ENCODE peak calls at places on chromosomes 13 and 19, in eight cellular contexts. One of them, this sample, is unnamed.

GRCh38 chr19:54674021-54674617 is 11.3 kb downstream of the LILRB4 start:
- DNase-seq in thyroid gland: no peak
- DNase-seq in cardiac fibroblast: peak; percentile 59
- DNase-seq in breast epithelium: no peak
- DNase-seq in spleen: no peak
- DNase-seq in stomach: no peak
- DNase-seq in NB4: peak; percentile 61
- DNase-seq in GM06990: no peak
- DNase-seq in this sample: no peak

GRCh38 chr19:13398780-13399726 is 107.2 kb downstream of the CACNA1A start:
- DNase-seq in thyroid gland: no peak
- DNase-seq in cardiac fibroblast: peak; percentile 97
- DNase-seq in breast epithelium: no peak
- DNase-seq in spleen: no peak
- DNase-seq in stomach: no peak
- DNase-seq in NB4: peak; percentile 19
- DNase-seq in GM06990: no peak
- DNase-seq in this sample: no peak

GRCh38 chr19:9032136-9032626 is 22.0 kb upstream of the MUC16 start:
- DNase-seq in thyroid gland: peak; percentile 21
- DNase-seq in cardiac fibroblast: no peak
- DNase-seq in breast epithelium: no peak
- DNase-seq in spleen: no peak
- DNase-seq in stomach: no peak
- DNase-seq in NB4: no peak
- DNase-seq in GM06990: no peak
- DNase-seq in this sample: no peak

GRCh38 chr19:5826531-5827341 is 12.8 kb downstream of the FUT6 start:
- DNase-seq in thyroid gland: peak; percentile 71
- DNase-seq in cardiac fibroblast: peak; percentile 23
- DNase-seq in breast epithelium: peak; percentile 49
- DNase-seq in spleen: peak; percentile 77
- DNase-seq in stomach: peak; percentile 78
- DNase-seq in NB4: peak; percentile 40
- DNase-seq in GM06990: peak; percentile 47
- DNase-seq in this sample: no peak

GRCh38 chr19:18514800-18515682 is 6.8 kb downstream of the ELL start:
- DNase-seq in thyroid gland: peak; percentile 52
- DNase-seq in cardiac fibroblast: peak; percentile 77
- DNase-seq in breast epithelium: peak; percentile 34
- DNase-seq in spleen: peak; percentile 90
- DNase-seq in stomach: peak; percentile 71
- DNase-seq in NB4: peak; percentile 76
- DNase-seq in GM06990: no peak
- DNase-seq in this sample: peak; percentile 71

GRCh38 chr13:84433024-84433423 is 550.8 kb upstream of the SLITRK1 start:
- DNase-seq in thyroid gland: no peak
- DNase-seq in cardiac fibroblast: peak; percentile 76
- DNase-seq in breast epithelium: no peak
- DNase-seq in spleen: no peak
- DNase-seq in stomach: no peak
- DNase-seq in NB4: no peak
- DNase-seq in GM06990: no peak
- DNase-seq in this sample: no peak

GRCh38 chr13:29507356-29507755 is 88.1 kb downstream of the SLC7A1 start:
- DNase-seq in thyroid gland: peak; percentile 73
- DNase-seq in cardiac fibroblast: no peak
- DNase-seq in breast epithelium: no peak
- DNase-seq in spleen: peak; percentile 69
- DNase-seq in stomach: no peak
- DNase-seq in NB4: no peak
- DNase-seq in GM06990: no peak
- DNase-seq in this sample: no peak

GRCh38 chr19:30696514-30696913 is 324.3 kb downstream of the ZNF536 start:
- DNase-seq in thyroid gland: peak; percentile 63
- DNase-seq in cardiac fibroblast: no peak
- DNase-seq in breast epithelium: no peak
- DNase-seq in spleen: no peak
- DNase-seq in stomach: no peak
- DNase-seq in NB4: peak; percentile 35
- DNase-seq in GM06990: no peak
- DNase-seq in this sample: no peak

GRCh38 chr13:32134241-32134801 is 102.7 kb downstream of the FRY start:
- DNase-seq in thyroid gland: no peak
- DNase-seq in cardiac fibroblast: peak; percentile 64
- DNase-seq in breast epithelium: no peak
- DNase-seq in spleen: no peak
- DNase-seq in stomach: no peak
- DNase-seq in NB4: no peak
- DNase-seq in GM06990: no peak
- DNase-seq in this sample: no peak

GRCh38 chr19:49895566-49896297 is 955 bp downstream of the IL4I1 start:
- DNase-seq in thyroid gland: no peak
- DNase-seq in cardiac fibroblast: no peak
- DNase-seq in breast epithelium: no peak
- DNase-seq in spleen: no peak
- DNase-seq in stomach: no peak
- DNase-seq in NB4: no peak
- DNase-seq in GM06990: no peak
- DNase-seq in this sample: no peak

GRCh38 chr13:38921081-38921480 is 69.5 kb downstream of the STOML3 start:
- DNase-seq in thyroid gland: no peak
- DNase-seq in cardiac fibroblast: no peak
- DNase-seq in breast epithelium: no peak
- DNase-seq in spleen: no peak
- DNase-seq in stomach: no peak
- DNase-seq in NB4: no peak
- DNase-seq in GM06990: no peak
- DNase-seq in this sample: no peak

GRCh38 chr19:38211779-38212178 is 12.2 kb downstream of the DPF1 start:
- DNase-seq in thyroid gland: no peak
- DNase-seq in cardiac fibroblast: no peak
- DNase-seq in breast epithelium: no peak
- DNase-seq in spleen: no peak
- DNase-seq in stomach: no peak
- DNase-seq in NB4: no peak
- DNase-seq in GM06990: no peak
- DNase-seq in this sample: no peak

GRCh38 chr19:17346109-17346671 is 8.8 kb downstream of the GTPBP3 start:
- DNase-seq in thyroid gland: peak; percentile 68
- DNase-seq in cardiac fibroblast: peak; percentile 73
- DNase-seq in breast epithelium: no peak
- DNase-seq in spleen: peak; percentile 93
- DNase-seq in stomach: peak; percentile 82
- DNase-seq in NB4: peak; percentile 70
- DNase-seq in GM06990: peak; percentile 88
- DNase-seq in this sample: peak; percentile 77

GRCh38 chr19:53008061-53008778 is 5.5 kb upstream of the ERVV-1 start:
- DNase-seq in thyroid gland: no peak
- DNase-seq in cardiac fibroblast: no peak
- DNase-seq in breast epithelium: no peak
- DNase-seq in spleen: no peak
- DNase-seq in stomach: no peak
- DNase-seq in NB4: no peak
- DNase-seq in GM06990: no peak
- DNase-seq in this sample: no peak

GRCh38 chr19:1084024-1084868 is 10.9 kb downstream of the POLR2E start:
- DNase-seq in thyroid gland: no peak
- DNase-seq in cardiac fibroblast: no peak
- DNase-seq in breast epithelium: no peak
- DNase-seq in spleen: no peak
- DNase-seq in stomach: no peak
- DNase-seq in NB4: no peak
- DNase-seq in GM06990: peak; percentile 18
- DNase-seq in this sample: no peak

GRCh38 chr19:21569497-21569870 is 64.1 kb downstream of the ZNF429 start:
- DNase-seq in thyroid gland: peak; percentile 70
- DNase-seq in cardiac fibroblast: peak; percentile 67
- DNase-seq in breast epithelium: peak; percentile 63
- DNase-seq in spleen: no peak
- DNase-seq in stomach: no peak
- DNase-seq in NB4: peak; percentile 69
- DNase-seq in GM06990: no peak
- DNase-seq in this sample: no peak

GRCh38 chr19:21566073-21566472 is 60.7 kb downstream of the ZNF429 start:
- DNase-seq in thyroid gland: peak; percentile 32
- DNase-seq in cardiac fibroblast: no peak
- DNase-seq in breast epithelium: no peak
- DNase-seq in spleen: no peak
- DNase-seq in stomach: no peak
- DNase-seq in NB4: peak; percentile 18
- DNase-seq in GM06990: no peak
- DNase-seq in this sample: no peak

GRCh38 chr19:21574607-21575006 is 69.2 kb downstream of the ZNF429 start:
- DNase-seq in thyroid gland: no peak
- DNase-seq in cardiac fibroblast: no peak
- DNase-seq in breast epithelium: no peak
- DNase-seq in spleen: no peak
- DNase-seq in stomach: no peak
- DNase-seq in NB4: no peak
- DNase-seq in GM06990: no peak
- DNase-seq in this sample: no peak

GRCh38 chr19:21571316-21571715 is 65.9 kb downstream of the ZNF429 start:
- DNase-seq in thyroid gland: no peak
- DNase-seq in cardiac fibroblast: no peak
- DNase-seq in breast epithelium: no peak
- DNase-seq in spleen: no peak
- DNase-seq in stomach: no peak
- DNase-seq in NB4: no peak
- DNase-seq in GM06990: no peak
- DNase-seq in this sample: no peak

DNA sequence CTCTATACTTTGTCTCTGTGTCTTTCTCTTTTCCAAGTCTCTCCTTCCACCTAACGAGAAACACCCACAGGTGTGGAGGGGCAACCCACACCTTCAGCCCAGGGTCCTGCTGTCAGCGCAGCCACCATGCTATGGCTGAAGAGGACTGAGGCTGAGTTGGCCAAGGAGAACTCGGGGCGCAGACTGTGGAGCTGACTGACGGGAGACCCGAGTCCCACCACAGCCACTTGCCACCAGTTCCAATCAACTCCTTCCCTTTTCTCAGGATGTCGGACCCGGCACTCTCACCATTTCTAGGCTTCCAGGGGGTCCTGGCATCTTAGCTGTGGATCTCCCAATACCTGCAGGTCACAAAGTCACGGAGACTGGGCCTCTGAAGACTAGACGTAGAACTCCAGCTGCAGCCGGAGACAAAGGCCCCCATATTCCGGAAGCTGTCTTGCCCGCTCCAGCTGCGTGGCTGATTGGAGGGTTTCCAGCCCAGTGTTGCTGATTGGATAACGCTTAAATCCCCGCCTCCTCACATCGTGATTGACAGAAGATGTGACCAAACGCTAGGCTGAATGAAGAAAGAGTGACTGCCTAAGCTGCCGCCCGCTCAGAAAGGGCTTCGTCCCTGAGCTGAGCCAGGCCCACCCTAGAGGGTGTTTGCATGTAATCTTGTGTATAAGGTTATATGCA is 63.6 kb downstream of the ZNF429 start:
- DNase-seq in thyroid gland: peak; percentile 95
- DNase-seq in cardiac fibroblast: peak; percentile 95
- DNase-seq in breast epithelium: peak; percentile 94
- DNase-seq in spleen: no peak
- DNase-seq in stomach: peak; percentile 83
- DNase-seq in NB4: peak; percentile 89
- DNase-seq in GM06990: no peak
- DNase-seq in this sample: peak; percentile 78
- H3K4me3 ChIP-seq in thyroid gland: peak overlapping the region; percentile 21
- H3K4me3 ChIP-seq in cardiac fibroblast: peak overlapping the region; percentile 22
- H3K4me3 ChIP-seq in breast epithelium: peak overlapping the region; percentile 62
- H3K4me3 ChIP-seq in spleen: peak overlapping the region; percentile 27
- H3K4me3 ChIP-seq in stomach: peak overlapping the region; percentile 50
- H3K4me3 ChIP-seq in NB4: peak overlapping the region; percentile 67
- H3K4me3 ChIP-seq in GM06990: no peak overlapping the region
- H3K4me3 ChIP-seq in this sample: peak overlapping the region; percentile 67

DNA sequence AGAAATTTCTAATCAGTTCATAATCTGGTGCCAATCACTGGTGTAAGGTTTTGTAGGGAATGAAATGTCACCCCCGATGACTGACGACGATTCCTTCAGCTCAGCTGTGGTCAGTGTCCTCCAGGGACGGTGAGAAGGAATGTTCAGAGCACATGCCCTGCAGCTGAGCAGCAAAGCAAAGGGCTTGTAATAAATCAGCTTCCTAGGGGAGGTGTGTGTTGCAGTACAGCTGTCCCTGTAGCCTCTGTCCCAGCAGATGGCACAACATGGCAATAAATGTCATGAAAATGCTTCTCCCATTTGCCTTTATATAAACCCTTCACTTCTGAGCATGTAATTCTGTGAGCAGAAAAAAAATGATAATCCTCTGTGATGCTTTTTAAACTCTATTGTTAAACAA is 102.4 kb downstream of the FAM216B start:
- DNase-seq in thyroid gland: peak; percentile 16
- DNase-seq in cardiac fibroblast: peak; percentile 82
- DNase-seq in breast epithelium: no peak
- DNase-seq in spleen: no peak
- DNase-seq in stomach: no peak
- DNase-seq in NB4: peak; percentile 33
- DNase-seq in GM06990: no peak
- DNase-seq in this sample: peak; percentile 60
- TF ChIP-seq CTCF in thyroid gland: peak; percentile 30
- TF ChIP-seq CTCF in cardiac fibroblast: peak; percentile 12
- TF ChIP-seq CTCF in breast epithelium: no peak
- TF ChIP-seq CTCF in spleen: no peak
- TF ChIP-seq CTCF in stomach: no peak
- TF ChIP-seq CTCF in NB4: no peak
- TF ChIP-seq CTCF in GM06990: no peak
- TF ChIP-seq CTCF in this sample: peak; percentile 22

GRCh38 chr19:4707956-4708650 is 15.5 kb downstream of the DPP9 start:
- DNase-seq in thyroid gland: peak; percentile 27
- DNase-seq in cardiac fibroblast: peak; percentile 72
- DNase-seq in breast epithelium: peak; percentile 83
- DNase-seq in spleen: no peak
- DNase-seq in stomach: peak; percentile 85
- DNase-seq in NB4: no peak
- DNase-seq in GM06990: no peak
- DNase-seq in this sample: peak; percentile 66
- H3K4me3 ChIP-seq in thyroid gland: no peak overlapping the region
- H3K4me3 ChIP-seq in cardiac fibroblast: no peak overlapping the region
- H3K4me3 ChIP-seq in breast epithelium: no peak overlapping the region
- H3K4me3 ChIP-seq in spleen: no peak overlapping the region
- H3K4me3 ChIP-seq in stomach: no peak overlapping the region
- H3K4me3 ChIP-seq in NB4: no peak overlapping the region
- H3K4me3 ChIP-seq in GM06990: no peak overlapping the region
- H3K4me3 ChIP-seq in this sample: no peak overlapping the region

DNA sequence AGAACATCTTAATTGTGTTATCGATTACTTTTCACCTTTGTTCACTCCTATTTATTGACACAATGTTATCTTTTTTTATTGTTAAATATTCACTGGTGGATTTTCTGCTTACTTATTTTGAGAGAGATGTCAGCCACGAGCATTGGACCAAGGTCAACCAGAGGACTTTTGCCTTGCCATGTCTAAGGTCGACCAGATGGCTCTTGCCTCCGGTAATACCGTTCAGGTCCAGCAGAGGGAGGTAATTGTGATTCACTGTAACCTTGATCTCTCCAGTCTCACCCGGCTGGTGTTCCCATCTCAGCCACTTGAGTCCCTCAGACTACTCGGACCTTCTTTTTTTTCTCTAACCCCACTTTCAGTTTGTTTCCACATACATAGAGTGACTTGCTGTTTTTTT is 1438.1 kb downstream of the UQCRFS1 start:
- DNase-seq in thyroid gland: no peak
- DNase-seq in cardiac fibroblast: peak; percentile 29
- DNase-seq in breast epithelium: no peak
- DNase-seq in spleen: no peak
- DNase-seq in stomach: no peak
- DNase-seq in NB4: peak; percentile 58
- DNase-seq in GM06990: no peak
- DNase-seq in this sample: no peak
- TF ChIP-seq CTCF in thyroid gland: no peak
- TF ChIP-seq CTCF in cardiac fibroblast: peak; percentile 52
- TF ChIP-seq CTCF in breast epithelium: no peak
- TF ChIP-seq CTCF in spleen: peak; percentile 32
- TF ChIP-seq CTCF in stomach: no peak
- TF ChIP-seq CTCF in NB4: peak; percentile 41
- TF ChIP-seq CTCF in GM06990: peak; percentile 35
- TF ChIP-seq CTCF in this sample: no peak